ENCODE peak calls at places on chromosomes 5 and 9, in seven cellular contexts. I is aorta, Q is hypothalamus, E is KBM-7, L is uterus, G is endothelial cell, W is dermis blood vessel endothelial cell. Y is an unnamed sample.

GRCh38 chr9:8395022-8395421 is 595.4 kb upstream of the DMAC1 start:
- DNase-seq in I (no peak), Q (no peak), E (no peak), L (no peak), G (no peak), W (no peak), Y (no peak)

GRCh38 chr9:105302728-105303127 is 58.3 kb downstream of the SLC44A1 start:
- DNase-seq in I (no peak), Q (no peak), E (no peak), L (no peak), G (no peak), W (no peak), Y (no peak)

GRCh38 chr5:139147743-139148079 is 50.5 kb downstream of the SIL1 start:
- DNase-seq in I (peak; percentile 88), Q (peak; percentile 42), E (no peak), L (peak; percentile 79), G (no peak), W (peak; percentile 37), Y (peak; percentile 54)

GRCh38 chr9:14907360-14907685 is 2.9 kb downstream of the FREM1 start:
- DNase-seq in I (no peak), Q (no peak), E (no peak), L (no peak), G (no peak), W (no peak), Y (no peak)

GRCh38 chr9:77841739-77842386 is 189.7 kb downstream of the GNAQ start:
- DNase-seq in I (no peak), Q (no peak), E (peak; percentile 55), L (no peak), G (no peak), W (peak; percentile 68), Y (no peak)

GRCh38 chr5:116583823-116584222 is 9.2 kb upstream of the SEMA6A start:
- DNase-seq in I (no peak), Q (no peak), E (no peak), L (no peak), G (no peak), W (no peak), Y (no peak)

GRCh38 chr5:169251685-169252084 is 49.3 kb downstream of the SLIT3 start:
- DNase-seq in I (no peak), Q (no peak), E (no peak), L (no peak), G (no peak), W (no peak), Y (no peak)

GRCh38 chr5:117095322-117095721 is 520.7 kb upstream of the SEMA6A start:
- DNase-seq in I (no peak), Q (no peak), E (no peak), L (no peak), G (no peak), W (no peak), Y (no peak)

GRCh38 chr5:129749101-129749500 is 1.2 kb downstream of the MINAR2 start:
- DNase-seq in I (no peak), Q (no peak), E (no peak), L (no peak), G (no peak), W (no peak), Y (no peak)

GRCh38 chr5:1400936-1401335 is 44.3 kb downstream of the SLC6A3 start:
- DNase-seq in I (no peak), Q (no peak), E (no peak), L (no peak), G (no peak), W (no peak), Y (no peak)

GRCh38 chr5:134255418-134256150 is 29.7 kb upstream of the PPP2CA start:
- DNase-seq in I (no peak), Q (no peak), E (no peak), L (no peak), G (no peak), W (peak; percentile 69), Y (no peak)